ENCODE peak calls at places on chromosome 1, in six cellular contexts. D is hepatocyte, V is fibroblast of lung, S is endothelial cell of umbilical vein, T is mammary epithelial cell, N is PC-9. E is an unnamed sample. For H3K4me1, the result is how much of the 10 kb centered on the place peaks cover.

GRCh38 chr1:45679123-45679522 is 7.2 kb downstream of the GPBP1L1 start:
- DNase-seq in S (peak), D (no peak), V (peak), N (no peak), T (no peak), E (peak)

GRCh38 chr1:41713557-41714327 is 205.0 kb downstream of the HIVEP3 start:
- DNase-seq in V (peak), N (peak), T (peak), S (peak), D (peak), E (peak)

GRCh38 chr1:109113787-109114568 is at the start of gene ELAPOR1:
- DNase-seq in V (peak), T (peak), D (peak), S (no peak), N (no peak), E (peak)

GRCh38 chr1:168121314-168122029 is 15.3 kb downstream of the GPR161 start:
- DNase-seq in S (no peak), N (no peak), V (peak), T (peak), D (peak), E (peak)

GRCh38 chr1:201622353-201622752 is 83.4 kb downstream of the NAV1 start:
- DNase-seq in V (no peak), S (no peak), D (no peak), N (no peak), T (no peak), E (no peak)

GRCh38 chr1:93344886-93345632 is 648 bp upstream of the DR1 start:
- DNase-seq in T (no peak), N (no peak), S (no peak), D (no peak), V (peak), E (peak)

GRCh38 chr1:212987702-212988322 is 27.9 kb downstream of the ANGEL2 start:
- DNase-seq in S (no peak), V (peak), N (no peak), D (no peak), T (peak), E (peak)

GRCh38 chr1:154179951-154180687 is 11.8 kb downstream of the TPM3 start:
- DNase-seq in S (no peak), T (no peak), N (no peak), V (no peak), D (peak), E (no peak)

GRCh38 chr1:232767381-232768074 is 37.7 kb upstream of the MAP10 start:
- DNase-seq in T (peak), N (no peak), V (peak), D (peak), S (no peak), E (peak)

GRCh38 chr1:194394676-194395075 is 1208.3 kb upstream of the B3GALT2 start:
- DNase-seq in V (no peak), S (no peak), T (no peak), D (no peak), N (no peak), E (no peak)

GRCh38 chr1:44661786-44662682 is 12.2 kb downstream of the TMEM53 start:
- DNase-seq in N (no peak), V (no peak), D (no peak), S (no peak), T (no peak), E (no peak)

GRCh38 chr1:3139871-3140837 is 71.2 kb downstream of the PRDM16 start:
- DNase-seq in N (no peak), V (no peak), S (no peak), T (no peak), D (no peak), E (peak)
- TF ChIP-seq EZH2 in N (no peak), V (no peak), S (no peak), T (no peak), D (no peak), E (peak)

GRCh38 chr1:111507411-111508201 is 4.2 kb upstream of the ADORA3 start:
- DNase-seq in S (peak), D (peak), N (peak), T (peak), V (peak), E (peak)

GRCh38 chr1:111504097-111504496 is 664 bp upstream of the ADORA3 start:
- DNase-seq in N (no peak), T (no peak), V (no peak), D (no peak), S (no peak), E (no peak)

GRCh38 chr1:111505641-111506119 is 2.2 kb upstream of the ADORA3 start:
- DNase-seq in V (no peak), D (peak), S (no peak), T (no peak), N (no peak), E (no peak)

GRCh38 chr1:111506561-111506960 is 3.1 kb upstream of the ADORA3 start:
- DNase-seq in V (no peak), S (no peak), D (no peak), T (no peak), N (no peak), E (no peak)

DNA sequence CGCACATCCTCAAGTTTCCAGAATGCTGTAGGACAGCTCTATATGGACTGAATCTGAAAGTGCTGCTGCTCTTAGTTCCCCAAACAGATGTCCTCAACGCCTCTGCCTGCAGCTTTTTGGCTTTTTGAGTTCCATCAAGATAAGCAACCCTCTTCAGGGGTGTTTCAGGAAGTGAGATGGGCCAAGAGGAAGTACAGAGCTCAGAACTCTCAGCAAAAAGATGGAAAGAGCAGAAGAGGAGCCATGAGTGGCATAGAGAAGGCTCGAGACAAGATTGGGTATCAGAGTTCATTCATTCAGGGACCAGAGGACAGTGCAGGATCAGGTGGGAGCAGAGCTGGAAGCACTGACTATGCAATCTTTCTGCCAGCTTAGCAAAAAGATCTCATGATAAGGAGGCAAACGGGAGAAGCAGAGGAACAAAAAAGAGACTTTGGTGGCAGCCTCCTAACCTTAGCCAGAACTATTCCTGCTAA is at the start of the genes ADORA3 and TMIGD3:
- DNase-seq in N (no peak), V (no peak), S (no peak), D (no peak), T (no peak), E (no peak)
- H3K4me1 ChIP-seq in N (under half), V (under half), S (under half), D (under half), T (under half), E (under half)

DNA sequence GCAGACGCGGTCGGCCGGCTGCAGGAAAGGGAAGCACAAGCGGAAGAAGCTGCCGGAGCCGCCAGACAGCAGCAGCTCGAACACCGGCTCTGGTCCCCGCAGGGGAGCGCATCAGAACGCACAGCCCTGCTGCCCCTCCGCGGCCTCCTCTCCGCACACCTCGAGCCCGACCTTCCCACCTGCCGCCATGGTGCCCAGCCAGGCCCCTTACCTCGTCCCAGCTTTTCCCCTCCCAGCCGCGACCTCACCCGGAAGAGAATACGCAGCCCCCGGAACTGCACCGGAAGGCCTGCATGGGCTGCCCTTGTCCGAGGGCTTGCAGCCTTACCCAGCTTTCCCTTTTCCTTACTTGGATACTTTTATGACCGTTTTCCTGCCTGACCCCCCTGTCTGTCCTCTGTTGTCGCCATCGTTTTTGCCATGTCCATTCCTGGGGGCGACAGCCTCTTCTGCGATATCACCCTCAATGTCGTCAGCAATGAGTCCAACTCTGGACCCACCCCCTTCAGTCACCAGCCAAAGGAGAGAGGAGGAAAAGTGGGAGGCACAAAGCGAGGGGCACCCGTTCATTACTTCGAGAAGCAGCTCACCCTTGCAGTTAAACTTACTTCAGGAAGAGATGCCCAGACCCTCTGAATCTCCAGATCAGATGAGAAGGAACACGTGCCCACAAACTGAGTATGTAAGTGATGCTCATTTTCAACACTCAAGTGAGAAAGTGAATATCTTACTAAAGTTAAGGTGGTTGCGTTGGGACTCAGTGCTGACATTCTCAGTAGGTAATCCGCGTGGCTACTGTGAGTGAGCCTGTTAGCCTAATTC is 25.5 kb downstream of the UTS2 start:
- DNase-seq in T (no peak), V (no peak), N (no peak), D (no peak), S (peak), E (no peak)
- H3K4me3 ChIP-seq in T (no peak), V (peak), N (no peak), D (no peak), S (peak), E (no peak)

GRCh38 chr1:66937529-66938234 is 12.9 kb downstream of the MIER1 start:
- DNase-seq in N (no peak), D (no peak), T (no peak), V (no peak), S (no peak), E (no peak)
- TF ChIP-seq EZH2 in N (no peak), D (no peak), T (no peak), V (no peak), S (no peak), E (no peak)

DNA sequence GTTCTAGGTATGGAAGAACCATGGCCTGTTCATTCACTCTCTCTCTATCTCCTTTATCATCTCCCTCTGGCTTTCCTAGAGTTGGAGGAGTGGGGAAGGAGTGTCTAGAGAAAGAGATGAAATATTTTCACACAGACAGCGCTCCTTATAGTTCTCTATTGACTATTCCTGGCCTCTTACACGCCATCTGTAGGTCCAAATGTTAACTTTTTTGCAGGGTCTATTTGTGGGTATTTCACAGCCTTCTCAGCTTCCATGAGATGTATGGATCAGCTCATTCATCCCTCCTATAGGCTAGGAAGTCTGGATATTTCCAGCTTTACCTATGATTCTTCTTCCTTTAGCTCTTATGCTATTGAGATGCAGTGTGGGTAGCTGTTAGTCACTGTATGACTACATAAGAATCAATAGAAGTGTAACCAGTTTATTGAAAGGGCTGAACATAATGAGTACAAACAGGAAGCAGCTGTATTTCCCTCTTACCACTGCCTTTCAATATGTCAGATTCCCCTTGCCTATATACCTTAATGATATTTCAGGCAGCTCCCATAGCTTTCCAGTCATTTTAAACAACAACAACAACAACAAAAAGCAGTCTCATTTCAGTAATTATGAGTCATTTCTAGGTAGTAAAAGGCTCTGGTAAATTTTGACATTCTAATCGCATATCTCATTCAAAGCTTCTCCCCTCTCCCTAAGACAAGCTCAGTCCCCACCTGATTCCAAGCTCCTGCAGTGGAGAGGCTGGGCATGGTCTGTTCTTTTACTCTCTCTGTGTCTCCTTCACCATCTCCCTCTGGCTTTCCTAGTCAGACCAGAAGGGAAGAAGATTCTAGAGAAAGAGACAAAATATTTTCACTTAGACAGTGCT is 149.5 kb downstream of the TTLL7 start:
- DNase-seq in V (no peak), T (peak), N (no peak), D (no peak), S (peak), E (no peak)
- H3K4me1 ChIP-seq in V (under half), T (under half), N (under half), D (under half), S (under half), E (under half)

DNA sequence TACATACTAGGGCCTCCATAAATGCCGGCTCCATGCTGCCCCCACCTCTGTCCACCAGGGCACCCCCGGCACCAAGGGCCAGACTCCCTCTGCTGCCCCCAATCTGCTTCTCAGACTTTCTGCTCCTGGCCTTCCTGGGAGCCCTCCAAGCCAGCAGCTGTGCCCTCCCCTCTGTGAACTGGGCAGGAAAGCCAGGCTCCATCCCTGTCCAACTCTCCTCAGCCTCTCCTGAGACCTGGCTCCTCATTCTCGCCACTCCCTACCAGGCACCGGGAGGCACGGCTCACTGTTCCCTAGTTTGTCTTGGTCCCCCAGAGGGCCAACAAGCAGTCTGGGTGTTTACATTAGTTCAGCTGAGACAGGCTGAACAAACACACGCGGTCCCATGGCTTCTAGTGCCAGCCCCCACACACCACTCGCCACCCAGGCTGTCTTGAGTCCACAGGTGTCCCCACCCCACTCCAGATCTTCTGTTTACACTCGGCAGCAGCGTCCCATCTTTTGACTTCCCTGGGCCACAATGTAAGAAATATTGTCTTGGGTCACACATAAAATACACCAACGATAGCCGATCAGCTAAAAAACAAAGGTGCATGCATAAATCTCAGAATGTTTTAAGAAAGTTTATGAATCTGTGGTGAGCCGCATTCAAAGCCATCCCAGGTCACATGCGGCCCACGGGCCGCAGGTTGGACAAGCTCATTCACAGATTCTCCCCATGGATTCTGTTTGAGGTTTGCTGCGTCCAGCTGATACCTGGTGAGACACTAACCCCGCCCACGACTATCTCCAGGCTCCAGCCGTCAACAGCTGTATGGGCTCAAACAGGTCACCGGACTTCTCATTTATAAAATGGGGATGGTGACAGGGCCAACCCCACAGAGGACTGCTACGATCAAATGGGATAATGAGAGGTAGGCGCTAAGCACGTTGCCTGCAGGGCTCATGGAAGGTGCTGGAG is 29.5 kb upstream of the ECE1 start:
- DNase-seq in S (no peak), D (no peak), N (no peak), V (no peak), T (no peak), E (peak)
- H3K4me3 ChIP-seq in S (no peak), D (no peak), N (no peak), V (no peak), T (no peak), E (no peak)

DNA sequence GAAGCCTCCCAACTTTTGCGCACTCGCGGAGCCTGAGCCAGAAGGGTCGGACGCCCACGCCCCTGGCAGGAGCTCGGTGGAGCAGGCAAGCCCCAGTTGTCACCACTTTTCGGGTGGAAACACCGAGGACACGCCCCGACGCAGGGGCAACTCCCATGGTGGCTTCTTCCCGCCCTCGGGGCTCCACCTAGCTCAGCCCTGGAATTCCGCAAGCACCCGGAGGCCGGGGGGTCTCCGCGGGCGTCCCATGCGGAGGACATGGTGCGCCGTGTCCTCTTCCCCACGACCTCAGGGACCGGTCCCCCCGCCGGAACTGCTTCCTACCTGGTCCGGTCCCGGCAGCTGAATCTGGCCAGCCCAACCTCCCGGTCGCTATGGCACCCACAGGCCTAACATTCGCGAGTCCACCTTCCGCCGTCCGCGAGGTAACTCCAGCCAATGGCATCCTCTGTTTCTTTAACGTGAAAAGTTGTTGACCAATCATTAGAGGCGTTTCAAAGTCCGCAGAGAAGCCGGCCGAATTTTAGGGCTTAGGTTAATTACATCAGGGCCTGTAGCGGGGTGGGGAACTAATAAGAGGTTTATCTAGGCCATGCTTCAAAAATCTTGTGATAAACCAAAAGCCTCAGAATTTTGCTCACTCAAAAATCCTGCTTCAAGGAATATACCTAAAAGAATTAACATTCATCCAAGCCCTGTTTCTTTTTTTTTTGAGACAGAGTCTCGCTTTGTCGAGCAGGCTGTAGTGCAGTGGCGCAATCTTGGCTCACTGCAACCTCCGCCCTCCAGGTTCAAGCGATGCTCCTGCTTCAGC is at the start of gene STPG1:
- DNase-seq in V (peak), N (peak), S (peak), D (peak), T (peak), E (peak)
- TF ChIP-seq EZH2 in V (no peak), N (no peak), S (no peak), D (no peak), T (no peak), E (no peak)

GRCh38 chr1:227454686-227455085 is 108.7 kb upstream of the ZNF678 start:
- DNase-seq in T (no peak), N (no peak), V (no peak), S (no peak), D (no peak), E (no peak)
- H3K4me1 ChIP-seq in T (under half), N (under half), V (under half), S (under half), D (under half), E (under half)

DNA sequence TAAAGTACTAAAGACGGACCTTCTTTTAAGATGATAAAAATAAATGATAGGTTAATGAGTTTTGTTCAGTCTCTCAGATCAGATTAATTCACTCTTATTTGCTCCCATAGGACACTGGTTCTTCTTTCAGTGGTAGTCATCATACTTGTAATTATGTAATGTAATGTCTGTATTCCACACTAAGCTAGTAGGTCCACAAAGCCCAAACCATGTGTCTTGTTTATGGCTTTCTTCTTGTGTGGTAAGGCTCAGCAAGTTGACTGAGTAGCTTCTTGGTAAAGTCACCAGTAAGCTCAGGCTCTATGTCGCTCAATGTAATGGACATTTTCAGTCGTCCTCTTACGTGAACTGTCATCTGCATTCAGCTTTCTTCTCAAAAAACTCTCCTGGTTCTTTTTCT is 2.5 kb downstream of the LYPLAL1 start:
- DNase-seq in V (no peak), S (no peak), T (no peak), N (no peak), D (no peak), E (no peak)
- H3K4me3 ChIP-seq in V (peak), S (no peak), T (no peak), N (no peak), D (no peak), E (no peak)

GRCh38 chr1:152110365-152110859 is 4.8 kb downstream of the TCHH start:
- DNase-seq in T (peak), S (peak), D (peak), N (peak), V (peak), E (peak)
- TF ChIP-seq EZH2 in T (no peak), S (peak), D (peak), N (no peak), V (no peak), E (no peak)